ENCODE peak calls at places on chromosomes 4 and X, in nine cellular contexts. C, G, U, F, V, A, Q, S and R are unnamed samples.

GRCh38 chr4:25814737-25815136 is 48.1 kb downstream of the SEL1L3 start:
- DNase-seq in C (no peak), G (no peak), U (no peak), F (no peak), V (no peak), A (no peak), Q (no peak), S (no peak), R (no peak)

GRCh38 chr4:105526656-105527055 is 25.8 kb upstream of the ARHGEF38 start:
- DNase-seq in C (no peak), G (no peak), U (no peak), F (no peak), V (no peak), A (no peak), Q (no peak), S (no peak), R (no peak)

GRCh38 chr4:102404551-102404969 is 59.3 kb upstream of the SLC39A8 start:
- DNase-seq in C (no peak), G (peak; percentile 49), U (no peak), F (no peak), V (peak; percentile 23), A (no peak), Q (no peak), S (no peak), R (no peak)

GRCh38 chr4:133151681-133152329 is 2.7 kb downstream of the PCDH10 start:
- DNase-seq in C (no peak), G (peak; percentile 70), U (no peak), F (peak; percentile 76), V (peak; percentile 52), A (no peak), Q (no peak), S (no peak), R (no peak)

GRCh38 chrX:13092455-13092941 is 48.1 kb upstream of the FAM9C start:
- DNase-seq in C (no peak), G (no peak), U (no peak), F (no peak), V (no peak), A (no peak), Q (peak; percentile 94), S (peak; percentile 74), R (no peak)

GRCh38 chr4:123640271-123640670 is 243.7 kb downstream of the SPRY1 start:
- DNase-seq in C (no peak), G (no peak), U (peak; percentile 78), F (no peak), V (peak; percentile 54), A (no peak), Q (no peak), S (no peak), R (no peak)

GRCh38 chr4:102217775-102218174 is 127.5 kb downstream of the SLC39A8 start:
- DNase-seq in C (no peak), G (no peak), U (no peak), F (no peak), V (no peak), A (no peak), Q (no peak), S (no peak), R (no peak)

GRCh38 chr4:141329174-141329569 is 108.5 kb downstream of the ZNF330 start:
- DNase-seq in C (no peak), G (no peak), U (peak; percentile 80), F (no peak), V (peak; percentile 57), A (no peak), Q (peak; percentile 53), S (no peak), R (no peak)

GRCh38 chrX:153944140-153944799 is at the start of gene RENBP:
- DNase-seq in C (peak; percentile 57), G (peak; percentile 63), U (no peak), F (peak; percentile 38), V (no peak), A (no peak), Q (no peak), S (peak; percentile 86), R (no peak)

GRCh38 chr4:81466841-81467671 is 4.7 kb downstream of the RASGEF1B start:
- DNase-seq in C (peak; percentile 60), G (peak; percentile 76), U (peak; percentile 66), F (peak; percentile 89), V (peak; percentile 83), A (peak; percentile 33), Q (peak; percentile 78), S (no peak), R (no peak)